ENCODE peak calls at places on chromosomes 3 and 15, in four cellular contexts. One of them, this sample, is unnamed. For H3K4me1, the result is how much of the 10 kb centered on the place peaks cover.

GRCh38 chr3:68504185-68504584 is 428.2 kb downstream of the TAFA4 start:
- DNase-seq in kidney: no peak
- DNase-seq in neuronal stem cell: peak
- DNase-seq in heart left ventricle: no peak
- DNase-seq in this sample: peak

GRCh38 chr15:67779160-67780111 is 45.9 kb upstream of the SKOR1 start:
- DNase-seq in kidney: no peak
- DNase-seq in heart left ventricle: no peak
- DNase-seq in neuronal stem cell: no peak
- DNase-seq in this sample: no peak

GRCh38 chr15:25184356-25185155 is 229.8 kb downstream of the SNRPN start:
- DNase-seq in neuronal stem cell: no peak
- DNase-seq in heart left ventricle: peak
- DNase-seq in kidney: peak
- DNase-seq in this sample: no peak

GRCh38 chr15:69200773-69201745 is 40.6 kb downstream of the GLCE start:
- DNase-seq in neuronal stem cell: no peak
- DNase-seq in heart left ventricle: no peak
- DNase-seq in kidney: no peak
- DNase-seq in this sample: no peak

GRCh38 chr15:49758856-49759255 is 138.0 kb downstream of the DTWD1 start:
- DNase-seq in neuronal stem cell: no peak
- DNase-seq in kidney: no peak
- DNase-seq in heart left ventricle: no peak
- DNase-seq in this sample: no peak

GRCh38 chr15:89413877-89414276 is 79.3 kb upstream of the POLG start:
- DNase-seq in heart left ventricle: no peak
- DNase-seq in neuronal stem cell: no peak
- DNase-seq in kidney: no peak
- DNase-seq in this sample: no peak

GRCh38 chr3:65871305-65872141 is 167.2 kb downstream of the MAGI1 start:
- DNase-seq in heart left ventricle: peak
- DNase-seq in neuronal stem cell: no peak
- DNase-seq in kidney: peak
- DNase-seq in this sample: peak

GRCh38 chr3:52685705-52686691 is at the start of the genes GNL3 and PBRM1:
- DNase-seq in kidney: peak
- DNase-seq in heart left ventricle: peak
- DNase-seq in neuronal stem cell: peak
- DNase-seq in this sample: peak

GRCh38 chr15:70778258-70779076 is 15.1 kb upstream of the UACA start:
- DNase-seq in kidney: no peak
- DNase-seq in neuronal stem cell: no peak
- DNase-seq in heart left ventricle: no peak
- DNase-seq in this sample: no peak

GRCh38 chr15:93467327-93467726 is 378.3 kb upstream of the RGMA start:
- DNase-seq in kidney: no peak
- DNase-seq in heart left ventricle: peak
- DNase-seq in neuronal stem cell: no peak
- DNase-seq in this sample: no peak

GRCh38 chr3:165640970-165641369 is 196.3 kb downstream of the BCHE start:
- DNase-seq in heart left ventricle: no peak
- DNase-seq in neuronal stem cell: no peak
- DNase-seq in kidney: no peak
- DNase-seq in this sample: no peak

GRCh38 chr3:192597511-192597910 is 129.8 kb downstream of the FGF12 start:
- DNase-seq in neuronal stem cell: no peak
- DNase-seq in kidney: no peak
- DNase-seq in heart left ventricle: no peak
- DNase-seq in this sample: no peak

GRCh38 chr15:56732135-56732880 is 1.0 kb downstream of the ZNF280D start:
- DNase-seq in neuronal stem cell: peak
- DNase-seq in heart left ventricle: no peak
- DNase-seq in kidney: no peak
- DNase-seq in this sample: no peak

DNA sequence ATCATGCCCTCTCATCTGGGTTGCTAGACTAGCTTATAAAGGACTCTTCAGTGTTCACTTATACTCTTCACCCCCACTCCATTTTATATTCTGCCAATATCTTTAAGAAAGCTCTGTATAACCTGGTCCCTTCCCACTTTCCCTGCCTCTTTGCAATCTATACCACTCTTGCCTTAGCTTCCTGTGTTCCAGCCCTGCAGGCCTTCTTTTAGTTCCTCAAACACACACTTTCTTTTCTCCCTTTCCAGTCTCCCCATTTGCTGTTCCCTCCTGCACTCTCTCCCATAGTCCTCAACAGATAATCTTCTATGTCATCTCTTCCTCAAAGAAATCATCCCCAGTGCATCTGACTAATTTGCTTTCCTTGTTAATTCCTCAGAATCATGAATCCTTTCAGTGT is 28.7 kb downstream of the SENP8 start:
- DNase-seq in heart left ventricle: no peak
- DNase-seq in neuronal stem cell: no peak
- DNase-seq in kidney: no peak
- DNase-seq in this sample: no peak
- H3K4me1 ChIP-seq in heart left ventricle: under half
- H3K4me1 ChIP-seq in neuronal stem cell: under half
- H3K4me1 ChIP-seq in kidney: under half
- H3K4me1 ChIP-seq in this sample: under half

GRCh38 chr15:73985101-73985873 is 6.8 kb downstream of the STOML1 start:
- DNase-seq in kidney: peak
- DNase-seq in neuronal stem cell: no peak
- DNase-seq in heart left ventricle: no peak
- DNase-seq in this sample: no peak
- H3K4me1 ChIP-seq in kidney: under half
- H3K4me1 ChIP-seq in neuronal stem cell: under half
- H3K4me1 ChIP-seq in heart left ventricle: half or more
- H3K4me1 ChIP-seq in this sample: under half

DNA sequence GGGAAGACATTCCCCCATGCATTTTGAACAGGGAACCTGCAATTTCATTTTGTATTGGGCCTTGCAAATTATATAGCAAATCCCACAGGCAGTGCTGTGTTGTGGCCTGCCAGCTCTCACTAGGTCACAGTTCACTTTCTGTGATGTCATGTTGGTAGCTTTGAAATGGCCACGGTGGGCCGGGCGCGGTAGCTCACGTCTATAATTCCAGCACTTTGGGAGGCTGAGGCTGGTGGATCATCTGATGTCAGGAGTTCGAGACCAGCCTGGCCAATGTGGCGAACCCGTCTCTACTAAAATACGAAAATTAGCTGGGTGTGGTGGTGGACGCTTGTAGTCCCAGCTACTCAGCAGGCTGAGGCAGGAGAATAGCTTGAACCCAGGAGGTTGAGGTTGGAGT is 26.9 kb upstream of the C15orf39 start:
- DNase-seq in heart left ventricle: no peak
- DNase-seq in kidney: no peak
- DNase-seq in neuronal stem cell: no peak
- DNase-seq in this sample: no peak
- H3K4me1 ChIP-seq in heart left ventricle: under half
- H3K4me1 ChIP-seq in kidney: under half
- H3K4me1 ChIP-seq in neuronal stem cell: under half
- H3K4me1 ChIP-seq in this sample: under half

GRCh38 chr15:31265871-31266711 is 60.5 kb upstream of the KLF13 start:
- DNase-seq in neuronal stem cell: no peak
- DNase-seq in kidney: peak
- DNase-seq in heart left ventricle: peak
- DNase-seq in this sample: peak

GRCh38 chr15:31263751-31264533 is 62.7 kb upstream of the KLF13 start:
- DNase-seq in heart left ventricle: peak
- DNase-seq in neuronal stem cell: no peak
- DNase-seq in kidney: peak
- DNase-seq in this sample: peak

GRCh38 chr15:31264534-31265089 is 62.0 kb upstream of the KLF13 start:
- DNase-seq in kidney: no peak
- DNase-seq in neuronal stem cell: no peak
- DNase-seq in heart left ventricle: no peak
- DNase-seq in this sample: peak

GRCh38 chr15:31266712-31267111 is 59.9 kb upstream of the KLF13 start:
- DNase-seq in neuronal stem cell: no peak
- DNase-seq in heart left ventricle: no peak
- DNase-seq in kidney: no peak
- DNase-seq in this sample: peak

GRCh38 chr15:31265090-31265870 is 61.4 kb upstream of the KLF13 start:
- DNase-seq in kidney: peak
- DNase-seq in neuronal stem cell: no peak
- DNase-seq in heart left ventricle: no peak
- DNase-seq in this sample: peak
- H3K4me1 ChIP-seq in kidney: under half
- H3K4me1 ChIP-seq in neuronal stem cell: under half
- H3K4me1 ChIP-seq in heart left ventricle: under half
- H3K4me1 ChIP-seq in this sample: under half

DNA sequence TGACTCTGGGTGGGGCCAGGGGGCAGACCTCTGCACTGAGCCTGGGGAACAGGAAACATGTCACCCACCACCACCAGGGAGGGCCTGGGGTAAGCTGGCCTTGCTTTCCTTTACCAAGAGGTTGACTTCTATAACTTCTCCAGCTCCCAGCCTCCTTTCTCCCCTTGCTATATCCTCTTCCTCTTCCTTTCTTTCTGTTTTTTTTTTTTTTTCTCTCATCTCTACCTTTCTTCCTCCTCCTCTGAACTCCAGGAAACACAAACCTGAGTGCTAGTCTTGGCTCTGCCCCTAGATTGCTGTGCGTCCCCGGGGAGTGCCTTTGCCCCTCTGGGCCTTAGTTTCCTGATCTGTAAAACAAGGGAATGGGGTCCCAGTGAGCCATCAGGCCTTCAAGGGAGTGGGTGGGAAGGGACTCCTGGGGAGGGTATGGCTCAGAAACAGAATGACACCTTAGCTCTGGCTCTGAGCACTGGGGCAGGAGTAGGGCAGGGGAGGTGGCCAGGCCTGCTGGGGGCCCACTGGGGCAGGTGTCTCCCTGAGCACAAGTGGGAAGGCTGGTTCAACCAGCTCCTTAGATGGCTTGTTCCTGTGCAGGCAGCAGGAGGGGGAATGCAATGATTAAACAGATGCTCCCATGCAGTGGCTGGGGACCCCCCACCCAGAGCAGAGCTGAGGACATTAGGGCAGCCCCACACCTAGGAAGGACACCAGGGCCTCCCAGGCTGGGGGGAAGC is 4.3 kb downstream of the SNX33 start:
- DNase-seq in neuronal stem cell: no peak
- DNase-seq in kidney: no peak
- DNase-seq in heart left ventricle: no peak
- DNase-seq in this sample: no peak
- H3K4me1 ChIP-seq in neuronal stem cell: under half
- H3K4me1 ChIP-seq in kidney: under half
- H3K4me1 ChIP-seq in heart left ventricle: half or more
- H3K4me1 ChIP-seq in this sample: under half

DNA sequence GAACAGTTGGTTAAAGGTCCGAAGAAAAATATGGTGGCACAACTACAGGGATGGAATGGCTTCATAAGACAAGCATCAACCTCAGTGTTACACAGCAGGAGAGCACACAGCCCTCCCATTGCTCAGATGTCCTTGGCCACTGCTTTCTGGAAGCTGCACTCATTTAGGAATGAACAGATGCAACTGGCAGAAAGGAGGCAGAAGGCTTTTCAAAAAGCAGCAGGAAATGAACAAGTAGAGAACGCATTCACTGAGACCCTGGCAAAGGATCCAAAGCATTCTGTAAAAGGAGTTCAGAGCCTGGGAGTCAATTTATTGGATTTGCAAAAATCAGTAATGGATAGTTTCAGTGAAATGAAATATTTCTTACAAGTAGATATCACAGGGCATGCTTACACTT is 101.1 kb downstream of the PDZRN3 start:
- DNase-seq in kidney: no peak
- DNase-seq in heart left ventricle: no peak
- DNase-seq in neuronal stem cell: no peak
- DNase-seq in this sample: no peak
- H3K4me1 ChIP-seq in kidney: under half
- H3K4me1 ChIP-seq in heart left ventricle: half or more
- H3K4me1 ChIP-seq in neuronal stem cell: under half
- H3K4me1 ChIP-seq in this sample: under half

This sample was measured in neural progenitor cell.